ENCODE peak calls at places on chromosomes 1 and 21, in five cellular contexts. One of them, this sample, is unnamed.

GRCh38 chr1:95095833-95096217 is 21.3 kb upstream of the TLCD4 start:
- DNase-seq in psoas muscle: no peak
- DNase-seq in lung: no peak
- DNase-seq in breast epithelium: no peak
- DNase-seq in iPS DF 6.9: no peak
- DNase-seq in this sample: no peak

GRCh38 chr21:26845066-26845749 is at the start of gene ADAMTS1:
- DNase-seq in psoas muscle: peak; percentile 97
- DNase-seq in lung: peak; percentile 86
- DNase-seq in breast epithelium: peak; percentile 71
- DNase-seq in iPS DF 6.9: no peak
- DNase-seq in this sample: peak; percentile 97

GRCh38 chr1:22457836-22458235 is 6.2 kb downstream of the ZBTB40 start:
- DNase-seq in psoas muscle: no peak
- DNase-seq in lung: no peak
- DNase-seq in breast epithelium: no peak
- DNase-seq in iPS DF 6.9: no peak
- DNase-seq in this sample: no peak

GRCh38 chr21:36747815-36748381 is 49.0 kb downstream of the SIM2 start:
- DNase-seq in psoas muscle: peak; percentile 64
- DNase-seq in lung: no peak
- DNase-seq in breast epithelium: no peak
- DNase-seq in iPS DF 6.9: no peak
- DNase-seq in this sample: no peak

GRCh38 chr1:204645251-204645650 is 40.3 kb downstream of the LRRN2 start:
- DNase-seq in psoas muscle: no peak
- DNase-seq in lung: no peak
- DNase-seq in breast epithelium: no peak
- DNase-seq in iPS DF 6.9: no peak
- DNase-seq in this sample: no peak

GRCh38 chr1:229028987-229029550 is 241.8 kb upstream of the RAB4A start:
- DNase-seq in psoas muscle: no peak
- DNase-seq in lung: no peak
- DNase-seq in breast epithelium: no peak
- DNase-seq in iPS DF 6.9: no peak
- DNase-seq in this sample: no peak

GRCh38 chr21:41366522-41367151 is 4.8 kb downstream of the MX2 start:
- DNase-seq in psoas muscle: no peak
- DNase-seq in lung: peak; percentile 62
- DNase-seq in breast epithelium: no peak
- DNase-seq in iPS DF 6.9: no peak
- DNase-seq in this sample: peak; percentile 85

GRCh38 chr21:26587621-26588260 is 14.7 kb upstream of the CYYR1 start:
- DNase-seq in psoas muscle: no peak
- DNase-seq in lung: no peak
- DNase-seq in breast epithelium: no peak
- DNase-seq in iPS DF 6.9: no peak
- DNase-seq in this sample: no peak

GRCh38 chr1:23019851-23020625 is 770 bp downstream of the KDM1A start:
- DNase-seq in psoas muscle: peak; percentile 62
- DNase-seq in lung: peak; percentile 32
- DNase-seq in breast epithelium: no peak
- DNase-seq in iPS DF 6.9: no peak
- DNase-seq in this sample: no peak

GRCh38 chr1:111399792-111400610 is 27.5 kb downstream of the OVGP1 start:
- DNase-seq in psoas muscle: no peak
- DNase-seq in lung: peak; percentile 57
- DNase-seq in breast epithelium: peak; percentile 22
- DNase-seq in iPS DF 6.9: peak; percentile 27
- DNase-seq in this sample: peak; percentile 71

GRCh38 chr1:243842154-243842553 is 7.9 kb downstream of the AKT3 start:
- DNase-seq in psoas muscle: no peak
- DNase-seq in lung: no peak
- DNase-seq in breast epithelium: no peak
- DNase-seq in iPS DF 6.9: no peak
- DNase-seq in this sample: no peak

GRCh38 chr1:37845049-37845646 is 14.2 kb downstream of the MTF1 start:
- DNase-seq in psoas muscle: no peak
- DNase-seq in lung: no peak
- DNase-seq in breast epithelium: no peak
- DNase-seq in iPS DF 6.9: no peak
- DNase-seq in this sample: no peak

GRCh38 chr1:221509575-221510360 is 232.1 kb downstream of the DUSP10 start:
- DNase-seq in psoas muscle: no peak
- DNase-seq in lung: no peak
- DNase-seq in breast epithelium: no peak
- DNase-seq in iPS DF 6.9: no peak
- DNase-seq in this sample: no peak

GRCh38 chr1:85818371-85818770 is 110.1 kb upstream of the ZNHIT6 start:
- DNase-seq in psoas muscle: no peak
- DNase-seq in lung: no peak
- DNase-seq in breast epithelium: no peak
- DNase-seq in iPS DF 6.9: no peak
- DNase-seq in this sample: no peak

GRCh38 chr21:43854773-43855633 is 10.0 kb upstream of the AGPAT3 start:
- DNase-seq in psoas muscle: no peak
- DNase-seq in lung: no peak
- DNase-seq in breast epithelium: no peak
- DNase-seq in iPS DF 6.9: no peak
- DNase-seq in this sample: no peak

DNA sequence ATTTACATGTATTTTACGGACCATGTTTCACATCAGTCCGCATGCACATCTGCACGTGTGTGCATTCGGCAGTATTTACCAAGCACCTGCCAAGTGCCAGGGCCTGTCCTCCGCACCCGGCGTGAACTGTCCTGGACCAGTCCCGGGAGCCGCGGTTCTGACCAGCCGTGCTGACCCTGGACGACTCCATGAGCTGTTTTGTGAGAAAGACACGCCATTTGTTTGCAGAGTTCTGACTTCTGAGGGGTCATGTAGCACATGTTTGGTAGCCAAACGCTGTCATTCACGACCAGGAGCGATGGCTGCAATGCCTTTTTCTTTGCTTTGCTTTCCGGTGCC is 3.3 kb upstream of the OLIG2 start:
- DNase-seq in psoas muscle: no peak
- DNase-seq in lung: no peak
- DNase-seq in breast epithelium: no peak
- DNase-seq in iPS DF 6.9: no peak
- DNase-seq in this sample: no peak
- H3K4me3 ChIP-seq in psoas muscle: peak overlapping the region; percentile 46
- H3K4me3 ChIP-seq in lung: no peak overlapping the region
- H3K4me3 ChIP-seq in breast epithelium: no peak overlapping the region
- H3K4me3 ChIP-seq in iPS DF 6.9: no peak overlapping the region
- H3K4me3 ChIP-seq in this sample: no peak overlapping the region

GRCh38 chr1:212457740-212458338 is 25.1 kb downstream of the NENF start:
- DNase-seq in psoas muscle: no peak
- DNase-seq in lung: peak; percentile 51
- DNase-seq in breast epithelium: no peak
- DNase-seq in iPS DF 6.9: peak; percentile 77
- DNase-seq in this sample: no peak
- H3K27ac ChIP-seq in psoas muscle: no peak overlapping the region
- H3K27ac ChIP-seq in lung: no peak overlapping the region
- H3K27ac ChIP-seq in breast epithelium: no peak overlapping the region
- H3K27ac ChIP-seq in iPS DF 6.9: no peak overlapping the region
- H3K27ac ChIP-seq in this sample: no peak overlapping the region

DNA sequence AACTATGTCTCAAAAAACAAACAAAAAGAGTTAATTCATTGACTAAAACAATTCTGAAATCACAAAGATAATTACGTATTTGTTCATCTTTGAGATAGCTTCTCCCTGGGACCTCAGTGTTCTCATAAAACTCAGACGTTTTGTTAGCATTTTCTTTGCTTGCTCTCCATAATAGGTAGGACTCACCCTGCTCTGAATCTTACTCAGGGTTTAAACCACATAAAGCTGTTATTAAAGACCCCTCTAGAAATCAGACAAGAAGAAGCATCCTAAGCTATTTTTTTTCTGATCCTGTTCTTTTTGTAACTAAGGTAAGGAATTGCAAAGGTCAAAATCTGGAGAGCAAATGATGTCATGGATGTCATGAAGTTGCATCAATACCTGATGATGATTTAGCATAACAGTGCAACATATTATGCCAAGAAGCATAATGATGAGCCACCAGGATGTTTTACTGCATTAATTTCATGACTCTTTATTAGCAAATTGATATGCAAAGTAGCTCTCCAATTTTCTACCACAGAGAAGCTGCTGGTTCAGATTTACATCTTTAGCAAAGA is 2.4 kb downstream of the FBXO42 start:
- DNase-seq in psoas muscle: no peak
- DNase-seq in lung: no peak
- DNase-seq in breast epithelium: no peak
- DNase-seq in iPS DF 6.9: no peak
- DNase-seq in this sample: no peak
- H3K4me3 ChIP-seq in psoas muscle: peak overlapping the region; percentile 96
- H3K4me3 ChIP-seq in lung: no peak overlapping the region
- H3K4me3 ChIP-seq in breast epithelium: no peak overlapping the region
- H3K4me3 ChIP-seq in iPS DF 6.9: no peak overlapping the region
- H3K4me3 ChIP-seq in this sample: no peak overlapping the region

GRCh38 chr1:184506501-184506900 is 119.7 kb downstream of the C1orf21 start:
- DNase-seq in psoas muscle: no peak
- DNase-seq in lung: no peak
- DNase-seq in breast epithelium: no peak
- DNase-seq in iPS DF 6.9: no peak
- DNase-seq in this sample: no peak
- H3K27ac ChIP-seq in psoas muscle: peak overlapping the region; percentile 88
- H3K27ac ChIP-seq in lung: no peak overlapping the region
- H3K27ac ChIP-seq in breast epithelium: no peak overlapping the region
- H3K27ac ChIP-seq in iPS DF 6.9: no peak overlapping the region
- H3K27ac ChIP-seq in this sample: no peak overlapping the region

GRCh38 chr1:203158967-203159665 is 16.5 kb downstream of the MYBPH start:
- DNase-seq in psoas muscle: no peak
- DNase-seq in lung: no peak
- DNase-seq in breast epithelium: no peak
- DNase-seq in iPS DF 6.9: no peak
- DNase-seq in this sample: no peak
- H3K4me3 ChIP-seq in psoas muscle: no peak overlapping the region
- H3K4me3 ChIP-seq in lung: no peak overlapping the region
- H3K4me3 ChIP-seq in breast epithelium: no peak overlapping the region
- H3K4me3 ChIP-seq in iPS DF 6.9: no peak overlapping the region
- H3K4me3 ChIP-seq in this sample: no peak overlapping the region